ENCODE peak calls at places on chromosomes 7 and 10, in four cellular contexts. V is left ventricle myocardium superior, D is astrocyte of the spinal cord, E is Caki2. Q is an unnamed sample.

GRCh38 chr10:12333382-12334185 is 15.8 kb upstream of the CAMK1D start:
- DNase-seq in V (peak; percentile 63), D (peak; percentile 99), E (peak; percentile 92), Q (peak; percentile 92)

GRCh38 chr10:131943021-131943814 is 38.5 kb downstream of the BNIP3 start:
- DNase-seq in V (peak; percentile 60), D (no peak), E (no peak), Q (no peak)

GRCh38 chr7:108376206-108376605 is 80.0 kb downstream of the NRCAM start:
- DNase-seq in V (no peak), D (no peak), E (no peak), Q (no peak)

GRCh38 chr7:98771519-98772241 is 98.1 kb downstream of the TMEM130 start:
- DNase-seq in V (peak; percentile 50), D (peak; percentile 49), E (no peak), Q (no peak)

GRCh38 chr7:157690058-157690832 is 353.4 kb downstream of the DNAJB6 start:
- DNase-seq in V (no peak), D (no peak), E (no peak), Q (no peak)

GRCh38 chr7:56079450-56080185 is 13.1 kb downstream of the PHKG1 start:
- DNase-seq in V (peak; percentile 92), D (peak; percentile 80), E (no peak), Q (no peak)

GRCh38 chr10:34637419-34637911 is 177.6 kb downstream of the PARD3 start:
- DNase-seq in V (peak; percentile 79), D (peak; percentile 50), E (peak; percentile 63), Q (no peak)

GRCh38 chr7:16926861-16927260 is 45.1 kb upstream of the AGR3 start:
- DNase-seq in V (no peak), D (no peak), E (no peak), Q (no peak)

GRCh38 chr10:85642421-85643170 is 724.0 kb downstream of the GRID1 start:
- DNase-seq in V (no peak), D (peak; percentile 79), E (peak; percentile 98), Q (peak; percentile 99)

GRCh38 chr7:87448427-87448826 is 27.1 kb downstream of the ABCB4 start:
- DNase-seq in V (no peak), D (no peak), E (peak; percentile 12), Q (no peak)

GRCh38 chr10:127408733-127409132 is 140.4 kb upstream of the NPS start:
- DNase-seq in V (no peak), D (no peak), E (no peak), Q (no peak)

GRCh38 chr10:15624405-15625191 is 95.1 kb downstream of the ITGA8 start:
- DNase-seq in V (no peak), D (peak; percentile 52), E (no peak), Q (no peak)

GRCh38 chr10:3469639-3470020 is 297.0 kb upstream of the PITRM1 start:
- DNase-seq in V (no peak), D (no peak), E (no peak), Q (no peak)

GRCh38 chr10:91296471-91296870 is 76.0 kb downstream of the PCGF5 start:
- DNase-seq in V (no peak), D (no peak), E (peak; percentile 38), Q (peak; percentile 3)

GRCh38 chr7:131546583-131547111 is 9.8 kb downstream of the PODXL start:
- DNase-seq in V (no peak), D (no peak), E (peak; percentile 18), Q (no peak)